ENCODE peak calls at places on chromosomes 5 and 9, in ten cellular contexts. One of them, this sample, is unnamed.

GRCh38 chr5:159310492-159310891 is 19.8 kb downstream of the IL12B start:
- DNase-seq in heart right ventricle: no peak
- DNase-seq in cardiac muscle cell: peak; percentile 39
- DNase-seq in A549: no peak
- DNase-seq in IMR-90: no peak
- DNase-seq in AG09309: no peak
- DNase-seq in fibroblast of mammary gland: no peak
- DNase-seq in left lung: peak; percentile 75
- DNase-seq in mucosa of descending colon: peak; percentile 51
- DNase-seq in lower lobe of right lung: peak; percentile 78
- DNase-seq in this sample: no peak

GRCh38 chr5:155728857-155729683 is 597.9 kb upstream of the SGCD start:
- DNase-seq in AG09309: no peak
- DNase-seq in fibroblast of mammary gland: peak; percentile 6
- DNase-seq in cardiac muscle cell: no peak
- DNase-seq in IMR-90: no peak
- DNase-seq in A549: no peak
- DNase-seq in heart right ventricle: peak; percentile 48
- DNase-seq in lower lobe of right lung: peak; percentile 36
- DNase-seq in mucosa of descending colon: no peak
- DNase-seq in left lung: no peak
- DNase-seq in this sample: no peak

GRCh38 chr5:83957188-83957587 is 236.5 kb upstream of the HAPLN1 start:
- DNase-seq in lower lobe of right lung: no peak
- DNase-seq in IMR-90: peak; percentile 33
- DNase-seq in mucosa of descending colon: no peak
- DNase-seq in AG09309: no peak
- DNase-seq in heart right ventricle: no peak
- DNase-seq in left lung: no peak
- DNase-seq in cardiac muscle cell: no peak
- DNase-seq in A549: no peak
- DNase-seq in fibroblast of mammary gland: peak; percentile 24
- DNase-seq in this sample: no peak

GRCh38 chr5:132138260-132138659 is 64.7 kb downstream of the CSF2 start:
- DNase-seq in mucosa of descending colon: no peak
- DNase-seq in fibroblast of mammary gland: peak; percentile 80
- DNase-seq in left lung: no peak
- DNase-seq in cardiac muscle cell: peak; percentile 56
- DNase-seq in AG09309: no peak
- DNase-seq in lower lobe of right lung: no peak
- DNase-seq in heart right ventricle: no peak
- DNase-seq in A549: no peak
- DNase-seq in IMR-90: peak; percentile 67
- DNase-seq in this sample: peak; percentile 69

GRCh38 chr9:96344458-96345180 is 38.9 kb downstream of the SLC35D2 start:
- DNase-seq in A549: peak; percentile 90
- DNase-seq in AG09309: peak; percentile 92
- DNase-seq in mucosa of descending colon: peak; percentile 41
- DNase-seq in left lung: peak; percentile 62
- DNase-seq in cardiac muscle cell: peak; percentile 97
- DNase-seq in heart right ventricle: peak; percentile 23
- DNase-seq in lower lobe of right lung: no peak
- DNase-seq in fibroblast of mammary gland: peak; percentile 98
- DNase-seq in IMR-90: peak; percentile 95
- DNase-seq in this sample: peak; percentile 98

GRCh38 chr5:172097356-172097755 is 90.7 kb downstream of the STK10 start:
- DNase-seq in cardiac muscle cell: peak; percentile 38
- DNase-seq in fibroblast of mammary gland: no peak
- DNase-seq in AG09309: no peak
- DNase-seq in A549: no peak
- DNase-seq in lower lobe of right lung: no peak
- DNase-seq in IMR-90: peak; percentile 72
- DNase-seq in mucosa of descending colon: no peak
- DNase-seq in heart right ventricle: no peak
- DNase-seq in left lung: no peak
- DNase-seq in this sample: peak; percentile 38

GRCh38 chr9:131915181-131915580 is 164.5 kb downstream of the MED27 start:
- DNase-seq in heart right ventricle: no peak
- DNase-seq in AG09309: no peak
- DNase-seq in cardiac muscle cell: no peak
- DNase-seq in fibroblast of mammary gland: peak; percentile 58
- DNase-seq in A549: no peak
- DNase-seq in IMR-90: peak; percentile 52
- DNase-seq in mucosa of descending colon: no peak
- DNase-seq in left lung: no peak
- DNase-seq in lower lobe of right lung: no peak
- DNase-seq in this sample: no peak

GRCh38 chr5:115396698-115397097 is 100.2 kb upstream of the CCDC112 start:
- DNase-seq in lower lobe of right lung: no peak
- DNase-seq in left lung: no peak
- DNase-seq in AG09309: no peak
- DNase-seq in cardiac muscle cell: peak; percentile 65
- DNase-seq in heart right ventricle: no peak
- DNase-seq in A549: no peak
- DNase-seq in fibroblast of mammary gland: no peak
- DNase-seq in mucosa of descending colon: no peak
- DNase-seq in IMR-90: peak; percentile 37
- DNase-seq in this sample: peak; percentile 38

GRCh38 chr5:31362931-31363568 is 168.8 kb downstream of the DROSHA start:
- DNase-seq in IMR-90: peak; percentile 76
- DNase-seq in heart right ventricle: no peak
- DNase-seq in AG09309: no peak
- DNase-seq in lower lobe of right lung: no peak
- DNase-seq in mucosa of descending colon: no peak
- DNase-seq in fibroblast of mammary gland: peak; percentile 72
- DNase-seq in cardiac muscle cell: peak; percentile 35
- DNase-seq in A549: no peak
- DNase-seq in left lung: no peak
- DNase-seq in this sample: peak; percentile 59

GRCh38 chr5:164301708-164302107 is 796.3 kb downstream of the MAT2B start:
- DNase-seq in cardiac muscle cell: no peak
- DNase-seq in lower lobe of right lung: no peak
- DNase-seq in AG09309: no peak
- DNase-seq in heart right ventricle: no peak
- DNase-seq in left lung: no peak
- DNase-seq in mucosa of descending colon: no peak
- DNase-seq in fibroblast of mammary gland: no peak
- DNase-seq in IMR-90: no peak
- DNase-seq in A549: no peak
- DNase-seq in this sample: no peak
- H3K4me3 ChIP-seq in cardiac muscle cell: no peak overlapping the region
- H3K4me3 ChIP-seq in lower lobe of right lung: no peak overlapping the region
- H3K4me3 ChIP-seq in AG09309: no peak overlapping the region
- H3K4me3 ChIP-seq in heart right ventricle: no peak overlapping the region
- H3K4me3 ChIP-seq in left lung: no peak overlapping the region
- H3K4me3 ChIP-seq in mucosa of descending colon: no peak overlapping the region
- H3K4me3 ChIP-seq in fibroblast of mammary gland: no peak overlapping the region
- H3K4me3 ChIP-seq in IMR-90: no peak overlapping the region
- H3K4me3 ChIP-seq in A549: no peak overlapping the region
- H3K4me3 ChIP-seq in this sample: no peak overlapping the region

GRCh38 chr5:56909294-56910122 is at the start of gene SETD9:
- DNase-seq in lower lobe of right lung: peak; percentile 100
- DNase-seq in A549: peak; percentile 97
- DNase-seq in cardiac muscle cell: peak; percentile 99
- DNase-seq in IMR-90: peak; percentile 96
- DNase-seq in AG09309: peak; percentile 80
- DNase-seq in fibroblast of mammary gland: peak; percentile 95
- DNase-seq in heart right ventricle: peak; percentile 99
- DNase-seq in mucosa of descending colon: peak; percentile 99
- DNase-seq in left lung: peak; percentile 99
- DNase-seq in this sample: peak; percentile 98
- TF ChIP-seq CTCF in lower lobe of right lung: no peak
- TF ChIP-seq CTCF in A549: no peak
- TF ChIP-seq CTCF in cardiac muscle cell: no peak
- TF ChIP-seq CTCF in IMR-90: no peak
- TF ChIP-seq CTCF in AG09309: no peak
- TF ChIP-seq CTCF in fibroblast of mammary gland: no peak
- TF ChIP-seq CTCF in heart right ventricle: no peak
- TF ChIP-seq CTCF in mucosa of descending colon: no peak
- TF ChIP-seq CTCF in left lung: no peak
- TF ChIP-seq CTCF in this sample: no peak

GRCh38 chr5:37839441-37840035 is 303 bp downstream of the GDNF start:
- DNase-seq in IMR-90: peak; percentile 73
- DNase-seq in fibroblast of mammary gland: peak; percentile 61
- DNase-seq in cardiac muscle cell: peak; percentile 69
- DNase-seq in mucosa of descending colon: no peak
- DNase-seq in AG09309: no peak
- DNase-seq in lower lobe of right lung: no peak
- DNase-seq in heart right ventricle: peak; percentile 46
- DNase-seq in A549: peak; percentile 33
- DNase-seq in left lung: peak; percentile 36
- DNase-seq in this sample: peak; percentile 62
- H3K4me3 ChIP-seq in IMR-90: peak overlapping the region; percentile 53
- H3K4me3 ChIP-seq in fibroblast of mammary gland: peak overlapping the region; percentile 52
- H3K4me3 ChIP-seq in cardiac muscle cell: peak overlapping the region; percentile 40
- H3K4me3 ChIP-seq in mucosa of descending colon: peak overlapping the region; percentile 3
- H3K4me3 ChIP-seq in AG09309: peak overlapping the region; percentile 93
- H3K4me3 ChIP-seq in lower lobe of right lung: peak overlapping the region; percentile 41
- H3K4me3 ChIP-seq in heart right ventricle: peak overlapping the region; percentile 55
- H3K4me3 ChIP-seq in A549: peak overlapping the region; percentile 58
- H3K4me3 ChIP-seq in left lung: no peak overlapping the region
- H3K4me3 ChIP-seq in this sample: peak overlapping the region; percentile 45

GRCh38 chr5:139402561-139403158 is 1.2 kb downstream of the SPATA24 start:
- DNase-seq in fibroblast of mammary gland: no peak
- DNase-seq in mucosa of descending colon: peak; percentile 59
- DNase-seq in lower lobe of right lung: no peak
- DNase-seq in A549: peak; percentile 63
- DNase-seq in cardiac muscle cell: peak; percentile 38
- DNase-seq in heart right ventricle: no peak
- DNase-seq in AG09309: no peak
- DNase-seq in left lung: no peak
- DNase-seq in IMR-90: no peak
- DNase-seq in this sample: peak; percentile 27
- TF ChIP-seq CTCF in fibroblast of mammary gland: peak; percentile 41
- TF ChIP-seq CTCF in mucosa of descending colon: peak; percentile 45
- TF ChIP-seq CTCF in lower lobe of right lung: peak; percentile 43
- TF ChIP-seq CTCF in A549: peak; percentile 58
- TF ChIP-seq CTCF in cardiac muscle cell: peak; percentile 40
- TF ChIP-seq CTCF in heart right ventricle: peak; percentile 32
- TF ChIP-seq CTCF in AG09309: peak; percentile 47
- TF ChIP-seq CTCF in left lung: peak; percentile 26
- TF ChIP-seq CTCF in IMR-90: peak; percentile 35
- TF ChIP-seq CTCF in this sample: peak; percentile 35